ENCODE peak calls at places on chromosomes 1 and 21, in four cellular contexts. One of them, this sample, is unnamed.

GRCh38 chr1:160544647-160545046 is 21.6 kb upstream of the SLAMF6 start:
- DNase-seq in mucosa of gallbladder: no peak
- DNase-seq in A172: peak
- DNase-seq in GM06990: no peak
- DNase-seq in this sample: no peak

GRCh38 chr1:204826970-204827369 is 43.7 kb upstream of the NFASC start:
- DNase-seq in mucosa of gallbladder: no peak
- DNase-seq in A172: no peak
- DNase-seq in GM06990: no peak
- DNase-seq in this sample: no peak

GRCh38 chr1:41045740-41046139 is 24.2 kb upstream of the SLFNL1 start:
- DNase-seq in mucosa of gallbladder: peak
- DNase-seq in A172: no peak
- DNase-seq in GM06990: no peak
- DNase-seq in this sample: no peak

GRCh38 chr1:82464362-82464931 is 663.7 kb downstream of the ADGRL2 start:
- DNase-seq in mucosa of gallbladder: peak
- DNase-seq in A172: no peak
- DNase-seq in GM06990: no peak
- DNase-seq in this sample: peak

GRCh38 chr1:17011439-17012307 is at the start of gene ATP13A2:
- DNase-seq in mucosa of gallbladder: peak
- DNase-seq in A172: peak
- DNase-seq in GM06990: peak
- DNase-seq in this sample: peak

GRCh38 chr1:26700711-26701110 is 4.9 kb downstream of the ARID1A start:
- DNase-seq in mucosa of gallbladder: no peak
- DNase-seq in A172: no peak
- DNase-seq in GM06990: no peak
- DNase-seq in this sample: no peak

GRCh38 chr21:46317710-46318463 is 5.8 kb downstream of the C21orf58 start:
- DNase-seq in mucosa of gallbladder: peak
- DNase-seq in A172: no peak
- DNase-seq in GM06990: no peak
- DNase-seq in this sample: peak

GRCh38 chr1:75632350-75632949 is 21.5 kb upstream of the SLC44A5 start:
- DNase-seq in mucosa of gallbladder: no peak
- DNase-seq in A172: no peak
- DNase-seq in GM06990: no peak
- DNase-seq in this sample: peak

GRCh38 chr1:107689733-107690132 is 275.2 kb downstream of the VAV3 start:
- DNase-seq in mucosa of gallbladder: no peak
- DNase-seq in A172: no peak
- DNase-seq in GM06990: no peak
- DNase-seq in this sample: no peak